ENCODE peak calls at places on chromosomes 5 and 9, in eight cellular contexts. One of them, this sample, is unnamed.
A peak's percentile ranks its signal among the peaks of the same experiment; 100 is the strongest.

GRCh38 chr5:161507591-161507990 is 38.9 kb downstream of the GABRB2 start:
- DNase-seq in progenitor cell of endocrine pancreas: no peak
- DNase-seq in Caco-2: no peak
- DNase-seq in foreskin fibroblast: no peak
- DNase-seq in GM13977: no peak
- DNase-seq in IMR-90: no peak
- DNase-seq in fibroblast of pulmonary artery: no peak
- DNase-seq in astrocyte: peak; percentile 0
- DNase-seq in this sample: no peak

GRCh38 chr5:72065751-72066255 is 41.5 kb upstream of the MAP1B start:
- DNase-seq in progenitor cell of endocrine pancreas: peak; percentile 17
- DNase-seq in foreskin fibroblast: peak; percentile 30
- DNase-seq in IMR-90: peak; percentile 50
- DNase-seq in Caco-2: no peak
- DNase-seq in fibroblast of pulmonary artery: peak; percentile 29
- DNase-seq in astrocyte: peak; percentile 33
- DNase-seq in GM13977: no peak
- DNase-seq in this sample: no peak

GRCh38 chr9:136526625-136527066 is 19.2 kb downstream of the NOTCH1 start:
- DNase-seq in IMR-90: no peak
- DNase-seq in Caco-2: peak; percentile 72
- DNase-seq in GM13977: no peak
- DNase-seq in fibroblast of pulmonary artery: no peak
- DNase-seq in astrocyte: no peak
- DNase-seq in foreskin fibroblast: no peak
- DNase-seq in progenitor cell of endocrine pancreas: no peak
- DNase-seq in this sample: no peak

GRCh38 chr9:91644433-91644832 is 220.8 kb upstream of the NFIL3 start:
- DNase-seq in progenitor cell of endocrine pancreas: no peak
- DNase-seq in astrocyte: no peak
- DNase-seq in fibroblast of pulmonary artery: no peak
- DNase-seq in IMR-90: no peak
- DNase-seq in GM13977: no peak
- DNase-seq in Caco-2: no peak
- DNase-seq in foreskin fibroblast: no peak
- DNase-seq in this sample: no peak

GRCh38 chr5:159877894-159878448 is 38.3 kb upstream of the ADRA1B start:
- DNase-seq in GM13977: no peak
- DNase-seq in IMR-90: no peak
- DNase-seq in Caco-2: no peak
- DNase-seq in fibroblast of pulmonary artery: peak; percentile 80
- DNase-seq in progenitor cell of endocrine pancreas: no peak
- DNase-seq in foreskin fibroblast: no peak
- DNase-seq in astrocyte: no peak
- DNase-seq in this sample: peak; percentile 26

GRCh38 chr9:91220491-91221135 is 141.1 kb downstream of the AUH start:
- DNase-seq in fibroblast of pulmonary artery: peak; percentile 54
- DNase-seq in foreskin fibroblast: peak; percentile 56
- DNase-seq in GM13977: no peak
- DNase-seq in astrocyte: peak; percentile 68
- DNase-seq in Caco-2: no peak
- DNase-seq in progenitor cell of endocrine pancreas: no peak
- DNase-seq in IMR-90: peak; percentile 86
- DNase-seq in this sample: no peak

GRCh38 chr9:28792736-28793135 is 1219.5 kb upstream of the C9orf72 start:
- DNase-seq in foreskin fibroblast: no peak
- DNase-seq in IMR-90: no peak
- DNase-seq in GM13977: no peak
- DNase-seq in progenitor cell of endocrine pancreas: no peak
- DNase-seq in astrocyte: no peak
- DNase-seq in fibroblast of pulmonary artery: no peak
- DNase-seq in Caco-2: no peak
- DNase-seq in this sample: no peak

GRCh38 chr5:13976867-13977479 is 32.5 kb upstream of the DNAH5 start:
- DNase-seq in astrocyte: peak; percentile 45
- DNase-seq in fibroblast of pulmonary artery: peak; percentile 56
- DNase-seq in foreskin fibroblast: peak; percentile 44
- DNase-seq in progenitor cell of endocrine pancreas: no peak
- DNase-seq in IMR-90: peak; percentile 70
- DNase-seq in GM13977: no peak
- DNase-seq in Caco-2: no peak
- DNase-seq in this sample: no peak

GRCh38 chr9:36543916-36544315 is 28.8 kb upstream of the MELK start:
- DNase-seq in GM13977: no peak
- DNase-seq in astrocyte: peak; percentile 79
- DNase-seq in IMR-90: no peak
- DNase-seq in progenitor cell of endocrine pancreas: no peak
- DNase-seq in foreskin fibroblast: peak; percentile 47
- DNase-seq in fibroblast of pulmonary artery: peak; percentile 49
- DNase-seq in Caco-2: no peak
- DNase-seq in this sample: peak; percentile 62

GRCh38 chr9:97895695-97896332 is 26.5 kb downstream of the TRMO start:
- DNase-seq in astrocyte: no peak
- DNase-seq in IMR-90: peak; percentile 15
- DNase-seq in fibroblast of pulmonary artery: no peak
- DNase-seq in GM13977: no peak
- DNase-seq in foreskin fibroblast: peak; percentile 16
- DNase-seq in progenitor cell of endocrine pancreas: no peak
- DNase-seq in Caco-2: peak; percentile 56
- DNase-seq in this sample: no peak

GRCh38 chr9:121861501-121862180 is 210.2 kb downstream of the DAB2IP start:
- DNase-seq in astrocyte: no peak
- DNase-seq in fibroblast of pulmonary artery: no peak
- DNase-seq in GM13977: peak; percentile 42
- DNase-seq in progenitor cell of endocrine pancreas: no peak
- DNase-seq in IMR-90: no peak
- DNase-seq in foreskin fibroblast: peak; percentile 61
- DNase-seq in Caco-2: peak; percentile 68
- DNase-seq in this sample: no peak

GRCh38 chr5:142551242-142552067 is 134.4 kb downstream of the FGF1 start:
- DNase-seq in GM13977: no peak
- DNase-seq in IMR-90: peak; percentile 22
- DNase-seq in Caco-2: peak; percentile 42
- DNase-seq in foreskin fibroblast: peak; percentile 64
- DNase-seq in progenitor cell of endocrine pancreas: no peak
- DNase-seq in astrocyte: no peak
- DNase-seq in fibroblast of pulmonary artery: peak; percentile 39
- DNase-seq in this sample: no peak

GRCh38 chr9:97398999-97399758 is 12.7 kb upstream of the TDRD7 start:
- DNase-seq in IMR-90: peak; percentile 65
- DNase-seq in foreskin fibroblast: peak; percentile 88
- DNase-seq in astrocyte: peak; percentile 43
- DNase-seq in fibroblast of pulmonary artery: peak; percentile 78
- DNase-seq in Caco-2: no peak
- DNase-seq in GM13977: peak; percentile 71
- DNase-seq in progenitor cell of endocrine pancreas: peak; percentile 78
- DNase-seq in this sample: peak; percentile 23

GRCh38 chr5:4533457-4534105 is 606.5 kb upstream of the ADAMTS16 start:
- DNase-seq in foreskin fibroblast: no peak
- DNase-seq in progenitor cell of endocrine pancreas: no peak
- DNase-seq in astrocyte: peak; percentile 63
- DNase-seq in IMR-90: no peak
- DNase-seq in Caco-2: no peak
- DNase-seq in GM13977: no peak
- DNase-seq in fibroblast of pulmonary artery: no peak
- DNase-seq in this sample: no peak

GRCh38 chr5:64644831-64645230 is 45.5 kb upstream of the SHISAL2B start:
- DNase-seq in Caco-2: no peak
- DNase-seq in astrocyte: no peak
- DNase-seq in progenitor cell of endocrine pancreas: no peak
- DNase-seq in GM13977: no peak
- DNase-seq in fibroblast of pulmonary artery: no peak
- DNase-seq in IMR-90: no peak
- DNase-seq in foreskin fibroblast: no peak
- DNase-seq in this sample: no peak

GRCh38 chr5:93585753-93586385 is 2.8 kb downstream of the NR2F1 start:
- DNase-seq in foreskin fibroblast: peak; percentile 48
- DNase-seq in Caco-2: no peak
- DNase-seq in fibroblast of pulmonary artery: no peak
- DNase-seq in IMR-90: peak; percentile 45
- DNase-seq in progenitor cell of endocrine pancreas: no peak
- DNase-seq in astrocyte: no peak
- DNase-seq in GM13977: no peak
- DNase-seq in this sample: no peak

GRCh38 chr9:4796988-4797956 is 4.5 kb downstream of the RCL1 start:
- DNase-seq in Caco-2: no peak
- DNase-seq in progenitor cell of endocrine pancreas: no peak
- DNase-seq in foreskin fibroblast: peak; percentile 66
- DNase-seq in fibroblast of pulmonary artery: peak; percentile 62
- DNase-seq in IMR-90: peak; percentile 43
- DNase-seq in astrocyte: peak; percentile 6
- DNase-seq in GM13977: no peak
- DNase-seq in this sample: no peak

GRCh38 chr5:66850354-66851075 is 254.3 kb downstream of the MAST4 start:
- DNase-seq in astrocyte: no peak
- DNase-seq in progenitor cell of endocrine pancreas: no peak
- DNase-seq in Caco-2: no peak
- DNase-seq in foreskin fibroblast: peak; percentile 72
- DNase-seq in GM13977: no peak
- DNase-seq in IMR-90: peak; percentile 8
- DNase-seq in fibroblast of pulmonary artery: peak; percentile 82
- DNase-seq in this sample: no peak

GRCh38 chr5:79235222-79235577 is 731 bp upstream of the JMY start:
- DNase-seq in GM13977: peak; percentile 60
- DNase-seq in fibroblast of pulmonary artery: peak; percentile 42
- DNase-seq in foreskin fibroblast: peak; percentile 73
- DNase-seq in astrocyte: no peak
- DNase-seq in Caco-2: no peak
- DNase-seq in IMR-90: peak; percentile 40
- DNase-seq in progenitor cell of endocrine pancreas: no peak
- DNase-seq in this sample: no peak

GRCh38 chr5:82018462-82018861 is 46.6 kb downstream of the ATG10 start:
- DNase-seq in Caco-2: no peak
- DNase-seq in astrocyte: peak; percentile 8
- DNase-seq in GM13977: no peak
- DNase-seq in fibroblast of pulmonary artery: peak; percentile 6
- DNase-seq in IMR-90: peak; percentile 19
- DNase-seq in progenitor cell of endocrine pancreas: no peak
- DNase-seq in foreskin fibroblast: peak; percentile 9
- DNase-seq in this sample: no peak

GRCh38 chr9:4303002-4303401 is 3.1 kb upstream of the GLIS3 start:
- DNase-seq in foreskin fibroblast: peak; percentile 65
- DNase-seq in astrocyte: peak; percentile 36
- DNase-seq in IMR-90: peak; percentile 51
- DNase-seq in fibroblast of pulmonary artery: peak; percentile 75
- DNase-seq in progenitor cell of endocrine pancreas: no peak
- DNase-seq in Caco-2: no peak
- DNase-seq in GM13977: no peak
- DNase-seq in this sample: no peak

GRCh38 chr5:87423755-87424154 is 11.0 kb upstream of the CCNH start:
- DNase-seq in fibroblast of pulmonary artery: no peak
- DNase-seq in IMR-90: no peak
- DNase-seq in GM13977: no peak
- DNase-seq in astrocyte: no peak
- DNase-seq in foreskin fibroblast: no peak
- DNase-seq in progenitor cell of endocrine pancreas: no peak
- DNase-seq in Caco-2: no peak
- DNase-seq in this sample: no peak
- TF ChIP-seq CTCF in fibroblast of pulmonary artery: no peak
- TF ChIP-seq CTCF in IMR-90: no peak
- TF ChIP-seq CTCF in GM13977: no peak
- TF ChIP-seq CTCF in astrocyte: no peak
- TF ChIP-seq CTCF in foreskin fibroblast: no peak
- TF ChIP-seq CTCF in progenitor cell of endocrine pancreas: no peak
- TF ChIP-seq CTCF in Caco-2: no peak
- TF ChIP-seq CTCF in this sample: no peak

GRCh38 chr5:103224894-103225246 is 33.7 kb upstream of the MACIR start:
- DNase-seq in foreskin fibroblast: no peak
- DNase-seq in Caco-2: no peak
- DNase-seq in astrocyte: no peak
- DNase-seq in progenitor cell of endocrine pancreas: no peak
- DNase-seq in IMR-90: no peak
- DNase-seq in GM13977: no peak
- DNase-seq in fibroblast of pulmonary artery: no peak
- DNase-seq in this sample: no peak

GRCh38 chr5:103218164-103218563 is 40.4 kb upstream of the MACIR start:
- DNase-seq in IMR-90: peak; percentile 87
- DNase-seq in GM13977: no peak
- DNase-seq in progenitor cell of endocrine pancreas: no peak
- DNase-seq in astrocyte: peak; percentile 94
- DNase-seq in Caco-2: no peak
- DNase-seq in foreskin fibroblast: peak; percentile 4
- DNase-seq in fibroblast of pulmonary artery: peak; percentile 99
- DNase-seq in this sample: no peak

GRCh38 chr5:103224118-103224893 is 34.3 kb upstream of the MACIR start:
- DNase-seq in astrocyte: peak; percentile 50
- DNase-seq in GM13977: peak; percentile 35
- DNase-seq in Caco-2: peak; percentile 60
- DNase-seq in progenitor cell of endocrine pancreas: no peak
- DNase-seq in IMR-90: peak; percentile 75
- DNase-seq in fibroblast of pulmonary artery: peak; percentile 93
- DNase-seq in foreskin fibroblast: peak; percentile 75
- DNase-seq in this sample: peak; percentile 9

GRCh38 chr5:103228056-103228455 is 30.5 kb upstream of the MACIR start:
- DNase-seq in IMR-90: no peak
- DNase-seq in foreskin fibroblast: no peak
- DNase-seq in fibroblast of pulmonary artery: peak; percentile 30
- DNase-seq in GM13977: no peak
- DNase-seq in astrocyte: no peak
- DNase-seq in Caco-2: no peak
- DNase-seq in progenitor cell of endocrine pancreas: no peak
- DNase-seq in this sample: no peak

GRCh38 chr5:103223031-103223955 is 35.3 kb upstream of the MACIR start:
- DNase-seq in GM13977: no peak
- DNase-seq in IMR-90: no peak
- DNase-seq in astrocyte: no peak
- DNase-seq in foreskin fibroblast: no peak
- DNase-seq in Caco-2: no peak
- DNase-seq in progenitor cell of endocrine pancreas: no peak
- DNase-seq in fibroblast of pulmonary artery: no peak
- DNase-seq in this sample: no peak
- TF ChIP-seq CTCF in GM13977: no peak
- TF ChIP-seq CTCF in IMR-90: no peak
- TF ChIP-seq CTCF in astrocyte: no peak
- TF ChIP-seq CTCF in foreskin fibroblast: no peak
- TF ChIP-seq CTCF in Caco-2: no peak
- TF ChIP-seq CTCF in progenitor cell of endocrine pancreas: no peak
- TF ChIP-seq CTCF in fibroblast of pulmonary artery: no peak
- TF ChIP-seq CTCF in this sample: no peak

DNA sequence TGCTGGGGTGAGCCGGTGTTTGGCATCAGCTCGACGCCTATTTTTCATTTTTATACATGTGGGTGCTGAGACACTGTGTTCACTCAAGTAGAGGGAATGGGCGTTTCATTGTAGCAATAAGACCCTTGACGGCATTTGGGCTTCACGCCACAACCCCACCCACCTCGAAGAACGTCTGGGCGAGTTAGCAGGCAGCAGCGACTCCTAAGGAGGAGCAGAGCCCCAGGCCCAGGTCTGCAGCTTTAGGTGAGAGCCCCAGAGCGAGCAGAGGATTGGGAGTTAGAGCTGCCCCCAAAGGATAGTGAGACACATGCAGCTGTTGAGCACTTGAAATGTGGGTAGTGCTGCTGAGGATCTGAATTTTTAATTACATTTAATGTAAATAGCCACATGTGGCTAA is 1.6 kb upstream of the ZFP62 start:
- DNase-seq in foreskin fibroblast: no peak
- DNase-seq in GM13977: no peak
- DNase-seq in progenitor cell of endocrine pancreas: no peak
- DNase-seq in fibroblast of pulmonary artery: no peak
- DNase-seq in Caco-2: no peak
- DNase-seq in IMR-90: no peak
- DNase-seq in astrocyte: no peak
- DNase-seq in this sample: no peak
- TF ChIP-seq CTCF in foreskin fibroblast: no peak
- TF ChIP-seq CTCF in GM13977: no peak
- TF ChIP-seq CTCF in progenitor cell of endocrine pancreas: no peak
- TF ChIP-seq CTCF in fibroblast of pulmonary artery: no peak
- TF ChIP-seq CTCF in Caco-2: no peak
- TF ChIP-seq CTCF in IMR-90: no peak
- TF ChIP-seq CTCF in astrocyte: no peak
- TF ChIP-seq CTCF in this sample: no peak

GRCh38 chr5:172059661-172060100 is 53.2 kb upstream of the FBXW11 start:
- DNase-seq in IMR-90: no peak
- DNase-seq in fibroblast of pulmonary artery: peak; percentile 44
- DNase-seq in progenitor cell of endocrine pancreas: no peak
- DNase-seq in foreskin fibroblast: peak; percentile 47
- DNase-seq in astrocyte: no peak
- DNase-seq in Caco-2: no peak
- DNase-seq in GM13977: no peak
- DNase-seq in this sample: no peak
- TF ChIP-seq CTCF in IMR-90: peak; percentile 55
- TF ChIP-seq CTCF in fibroblast of pulmonary artery: peak; percentile 58
- TF ChIP-seq CTCF in progenitor cell of endocrine pancreas: peak; percentile 54
- TF ChIP-seq CTCF in foreskin fibroblast: peak; percentile 41
- TF ChIP-seq CTCF in astrocyte: peak; percentile 52
- TF ChIP-seq CTCF in Caco-2: peak; percentile 57
- TF ChIP-seq CTCF in GM13977: peak; percentile 50
- TF ChIP-seq CTCF in this sample: peak; percentile 33